ENCODE peak calls at places on chromosome 11, in five cellular contexts. W is K562, L is IMR-90, S is HepG2, J is SK-N-SH. B is an unnamed sample.

GRCh38 chr11:62108971-62109391 is 14.8 kb upstream of the INCENP start:
- DNase-seq in W (peak; percentile 22), L (peak; percentile 66), S (no peak), J (no peak), B (no peak)

GRCh38 chr11:74257934-74258553 is 53.4 kb downstream of the P4HA3 start:
- DNase-seq in W (no peak), L (peak; percentile 82), S (no peak), J (no peak), B (no peak)

GRCh38 chr11:90243534-90243933 is 20.7 kb upstream of the CHORDC1 start:
- DNase-seq in W (no peak), L (no peak), S (no peak), J (no peak), B (no peak)

GRCh38 chr11:62922653-62923371 is 1.6 kb upstream of the CHRM1 start:
- DNase-seq in W (peak; percentile 76), L (no peak), S (no peak), J (no peak), B (no peak)

GRCh38 chr11:27075192-27075591 is 34.6 kb downstream of the BBOX1 start:
- DNase-seq in W (no peak), L (peak; percentile 82), S (no peak), J (no peak), B (no peak)

GRCh38 chr11:118998388-118998717 is 415 bp downstream of the CENATAC start:
- DNase-seq in W (no peak), L (no peak), S (no peak), J (no peak), B (no peak)

GRCh38 chr11:46676436-46677158 is 23.8 kb downstream of the ARHGAP1 start:
- DNase-seq in W (no peak), L (no peak), S (no peak), J (no peak), B (no peak)

GRCh38 chr11:267491-267994 is 10.7 kb upstream of the NLRP6 start:
- DNase-seq in W (peak; percentile 75), L (no peak), S (no peak), J (no peak), B (peak; percentile 35)

GRCh38 chr11:75078233-75078632 is 18.4 kb downstream of the OR2AT4 start:
- DNase-seq in W (no peak), L (peak; percentile 11), S (no peak), J (no peak), B (no peak)

GRCh38 chr11:6333112-6333511 is 12.8 kb upstream of the CAVIN3 start:
- DNase-seq in W (no peak), L (peak; percentile 46), S (no peak), J (peak; percentile 26), B (no peak)

GRCh38 chr11:124648610-124649009 is 24.9 kb downstream of the SIAE start:
- DNase-seq in W (no peak), L (no peak), S (no peak), J (no peak), B (no peak)

GRCh38 chr11:71169328-71169727 is 83.0 kb downstream of the SHANK2 start:
- DNase-seq in W (no peak), L (no peak), S (no peak), J (no peak), B (no peak)

GRCh38 chr11:132052904-132053303 is 682.5 kb downstream of the NTM start:
- DNase-seq in W (no peak), L (no peak), S (no peak), J (no peak), B (no peak)

GRCh38 chr11:107704432-107704831 is 7.4 kb downstream of the SLN start:
- DNase-seq in W (no peak), L (peak; percentile 61), S (no peak), J (no peak), B (no peak)

GRCh38 chr11:119460582-119460981 is 37.6 kb upstream of the THY1 start:
- DNase-seq in W (no peak), L (peak; percentile 97), S (no peak), J (no peak), B (no peak)

GRCh38 chr11:36453678-36454077 is 56.4 kb downstream of the TRAF6 start:
- DNase-seq in W (peak; percentile 30), L (peak; percentile 37), S (no peak), J (no peak), B (no peak)

GRCh38 chr11:123301696-123302400 is 106.8 kb upstream of the CLMP start:
- DNase-seq in W (peak; percentile 41), L (peak; percentile 11), S (no peak), J (peak; percentile 94), B (peak; percentile 32)

GRCh38 chr11:35675901-35676610 is 13.5 kb downstream of the TRIM44 start:
- DNase-seq in W (no peak), L (peak; percentile 45), S (no peak), J (no peak), B (no peak)

GRCh38 chr11:59135648-59136461 is 6.8 kb upstream of the FAM111A start:
- DNase-seq in W (peak; percentile 82), L (peak; percentile 66), S (peak; percentile 70), J (peak; percentile 86), B (peak; percentile 40)

GRCh38 chr11:14902650-14903350 is 10.8 kb upstream of the CYP2R1 start:
- DNase-seq in W (no peak), L (peak; percentile 71), S (no peak), J (no peak), B (no peak)

GRCh38 chr11:67389477-67389876 is 2.3 kb upstream of the RAD9A start:
- DNase-seq in W (peak; percentile 77), L (no peak), S (peak; percentile 64), J (peak; percentile 75), B (no peak)

GRCh38 chr11:32893947-32894827 is 1.6 kb downstream of the QSER1 start:
- DNase-seq in W (peak; percentile 85), L (peak; percentile 82), S (peak; percentile 81), J (peak; percentile 72), B (peak; percentile 39)

GRCh38 chr11:45287316-45287903 is 1.3 kb upstream of the SYT13 start:
- DNase-seq in W (no peak), L (no peak), S (no peak), J (no peak), B (no peak)

GRCh38 chr11:76203131-76203925 is 3.0 kb downstream of the WNT11 start:
- DNase-seq in W (no peak), L (no peak), S (no peak), J (no peak), B (no peak)

GRCh38 chr11:112050721-112051120 is 23.1 kb downstream of the PIH1D2 start:
- DNase-seq in W (no peak), L (no peak), S (no peak), J (no peak), B (peak; percentile 40)

GRCh38 chr11:78731008-78731407 is 156.3 kb upstream of the NARS2 start:
- DNase-seq in W (no peak), L (no peak), S (peak; percentile 9), J (no peak), B (no peak)

GRCh38 chr11:126357969-126358762 is 2.7 kb downstream of the ST3GAL4 start:
- DNase-seq in W (no peak), L (no peak), S (peak; percentile 28), J (no peak), B (no peak)

GRCh38 chr11:13772223-13773046 is 104.0 kb downstream of the FAR1 start:
- DNase-seq in W (peak; percentile 78), L (peak; percentile 62), S (peak; percentile 58), J (peak; percentile 39), B (peak; percentile 11)

GRCh38 chr11:32526715-32527114 is 56.9 kb upstream of the EIF3M start:
- DNase-seq in W (no peak), L (no peak), S (no peak), J (no peak), B (no peak)

GRCh38 chr11:69909561-69910518 is 90.6 kb upstream of the FGF3 start:
- DNase-seq in W (peak; percentile 47), L (no peak), S (no peak), J (peak; percentile 74), B (no peak)
- TF ChIP-seq MXI1 in W (no peak), L (no peak), S (no peak), J (no peak), B (no peak)

GRCh38 chr11:9977554-9977953 is 313.7 kb downstream of the SWAP70 start:
- DNase-seq in W (no peak), L (no peak), S (no peak), J (no peak), B (no peak)
- TF ChIP-seq MXI1 in W (no peak), L (no peak), S (no peak), J (no peak), B (no peak)

GRCh38 chr11:47924184-47924671 is 56.1 kb upstream of the PTPRJ start:
- DNase-seq in W (no peak), L (peak; percentile 86), S (peak; percentile 45), J (no peak), B (no peak)
- TF ChIP-seq MXI1 in W (no peak), L (no peak), S (no peak), J (no peak), B (no peak)

GRCh38 chr11:96132437-96132836 is 208.5 kb upstream of the MTMR2 start:
- DNase-seq in W (no peak), L (peak; percentile 46), S (peak; percentile 70), J (no peak), B (no peak)
- TF ChIP-seq MXI1 in W (no peak), L (no peak), S (no peak), J (no peak), B (no peak)

GRCh38 chr11:117424781-117425180 is 97.1 kb downstream of the CEP164 start:
- DNase-seq in W (no peak), L (no peak), S (no peak), J (no peak), B (no peak)
- TF ChIP-seq MXI1 in W (no peak), L (no peak), S (no peak), J (no peak), B (no peak)

GRCh38 chr11:103284260-103284659 is 175.0 kb downstream of the DYNC2H1 start:
- DNase-seq in W (no peak), L (no peak), S (no peak), J (no peak), B (no peak)
- TF ChIP-seq MXI1 in W (no peak), L (no peak), S (no peak), J (no peak), B (no peak)

DNA sequence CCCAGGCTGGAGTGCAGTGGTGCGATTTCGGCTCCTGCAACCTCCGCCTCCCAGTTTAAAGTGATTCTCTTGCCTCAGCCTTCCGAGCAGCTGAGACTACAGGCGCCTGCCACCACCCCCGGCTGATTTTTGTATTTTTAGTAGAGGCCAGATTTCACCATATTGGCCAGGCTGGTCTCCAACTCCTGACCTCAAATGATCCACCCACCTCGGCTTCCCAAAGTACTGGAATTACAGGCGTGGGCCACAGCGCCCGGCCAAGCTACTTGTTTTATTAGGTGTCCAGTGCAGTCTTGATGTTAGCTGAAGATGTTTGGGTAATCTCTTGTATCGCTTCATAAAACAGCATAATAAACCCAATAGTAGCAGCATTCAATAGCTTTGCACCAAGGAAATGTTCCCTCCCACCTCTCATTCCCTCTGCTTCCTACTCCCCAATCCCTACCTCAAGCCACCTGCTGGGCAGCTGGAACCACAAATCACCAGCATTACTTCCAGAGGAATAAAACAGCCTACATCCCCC is 11.1 kb upstream of the GRIK4 start:
- DNase-seq in W (no peak), L (no peak), S (no peak), J (no peak), B (no peak)
- TF ChIP-seq MXI1 in W (no peak), L (no peak), S (no peak), J (no peak), B (no peak)